ENCODE peak calls at places on chromosome 1, in four cellular contexts. I is PC-3, B is uterus, K is psoas muscle. L is an unnamed sample. For H3K27me3, the result is how much of the 10 kb centered on the place peaks cover.

GRCh38 chr1:230584660-230585059 is 57.6 kb upstream of the COG2 start:
- DNase-seq in I (no peak), B (no peak), K (no peak), L (no peak)

GRCh38 chr1:175555266-175555665 is 188.1 kb downstream of the TNR start:
- DNase-seq in I (no peak), B (no peak), K (no peak), L (no peak)

GRCh38 chr1:177145102-177145779 is 19.3 kb downstream of the ASTN1 start:
- DNase-seq in I (no peak), B (no peak), K (no peak), L (no peak)

GRCh38 chr1:27668808-27669723 is 2.9 kb downstream of the IFI6 start:
- DNase-seq in I (peak), B (peak), K (peak), L (peak)

GRCh38 chr1:203619091-203619780 is 7.4 kb upstream of the ATP2B4 start:
- DNase-seq in I (no peak), B (no peak), K (no peak), L (no peak)

GRCh38 chr1:233704882-233705723 is 91.2 kb downstream of the KCNK1 start:
- DNase-seq in I (no peak), B (no peak), K (no peak), L (no peak)

GRCh38 chr1:209536843-209537242 is 46.7 kb upstream of the CAMK1G start:
- DNase-seq in I (no peak), B (no peak), K (no peak), L (no peak)

GRCh38 chr1:62891961-62892562 is 108.1 kb downstream of the ATG4C start:
- DNase-seq in I (no peak), B (no peak), K (no peak), L (no peak)

GRCh38 chr1:24981632-24982007 is 51.5 kb upstream of the RUNX3 start:
- DNase-seq in I (no peak), B (no peak), K (peak), L (no peak)

GRCh38 chr1:168264296-168264695 is 16.4 kb upstream of the TBX19 start:
- DNase-seq in I (no peak), B (no peak), K (no peak), L (no peak)

GRCh38 chr1:234600418-234601216 is 9.4 kb downstream of the IRF2BP2 start:
- DNase-seq in I (peak), B (peak), K (no peak), L (peak)

GRCh38 chr1:36304970-36305914 is 926 bp upstream of the SH3D21 start:
- DNase-seq in I (no peak), B (no peak), K (no peak), L (no peak)

GRCh38 chr1:93577536-93578432 is 103.9 kb downstream of the BCAR3 start:
- DNase-seq in I (no peak), B (no peak), K (no peak), L (no peak)

GRCh38 chr1:3064901-3065300 is 4.1 kb upstream of the PRDM16 start:
- DNase-seq in I (no peak), B (no peak), K (no peak), L (peak)

GRCh38 chr1:206770531-206771352 is at the start of gene IL19:
- DNase-seq in I (peak), B (no peak), K (no peak), L (peak)

GRCh38 chr1:94532077-94532476 is 9.5 kb downstream of the F3 start:
- DNase-seq in I (peak), B (no peak), K (no peak), L (no peak)

GRCh38 chr1:39036678-39037077 is 10.5 kb downstream of the NDUFS5 start:
- DNase-seq in I (no peak), B (no peak), K (no peak), L (no peak)

GRCh38 chr1:202282017-202282335 is 59.8 kb downstream of the UBE2T start:
- DNase-seq in I (no peak), B (no peak), K (no peak), L (peak)

GRCh38 chr1:40267767-40268187 is 9.7 kb downstream of the ZMPSTE24 start:
- DNase-seq in I (peak), B (no peak), K (no peak), L (no peak)

GRCh38 chr1:205375816-205376545 is 19.3 kb upstream of the KLHDC8A start:
- DNase-seq in I (peak), B (peak), K (no peak), L (no peak)

GRCh38 chr1:67668660-67669059 is 16.3 kb upstream of the GADD45A start:
- DNase-seq in I (no peak), B (no peak), K (no peak), L (no peak)

GRCh38 chr1:33908344-33908956 is 44.6 kb downstream of the HMGB4 start:
- DNase-seq in I (no peak), B (no peak), K (no peak), L (no peak)

GRCh38 chr1:25080294-25081209 is 150.5 kb upstream of the RUNX3 start:
- DNase-seq in I (peak), B (no peak), K (no peak), L (no peak)

GRCh38 chr1:185681034-185681633 is 53.1 kb upstream of the HMCN1 start:
- DNase-seq in I (peak), B (no peak), K (no peak), L (no peak)

GRCh38 chr1:6418668-6419396 is 887 bp downstream of the HES2 start:
- DNase-seq in I (peak), B (no peak), K (no peak), L (no peak)

GRCh38 chr1:47128221-47128620 is 9.0 kb upstream of the CYP4A22 start:
- DNase-seq in I (peak), B (no peak), K (no peak), L (no peak)

GRCh38 chr1:193533883-193534282 is 347.5 kb upstream of the B3GALT2 start:
- DNase-seq in I (no peak), B (no peak), K (no peak), L (no peak)

GRCh38 chr1:203145321-203146041 is 18.0 kb downstream of the ADORA1 start:
- DNase-seq in I (no peak), B (no peak), K (no peak), L (no peak)

GRCh38 chr1:12615916-12616708 is 1.9 kb downstream of the DHRS3 start:
- DNase-seq in I (peak), B (peak), K (peak), L (peak)

GRCh38 chr1:206693592-206693991 is 8.9 kb downstream of the MAPKAPK2 start:
- DNase-seq in I (no peak), B (no peak), K (peak), L (no peak)

DNA sequence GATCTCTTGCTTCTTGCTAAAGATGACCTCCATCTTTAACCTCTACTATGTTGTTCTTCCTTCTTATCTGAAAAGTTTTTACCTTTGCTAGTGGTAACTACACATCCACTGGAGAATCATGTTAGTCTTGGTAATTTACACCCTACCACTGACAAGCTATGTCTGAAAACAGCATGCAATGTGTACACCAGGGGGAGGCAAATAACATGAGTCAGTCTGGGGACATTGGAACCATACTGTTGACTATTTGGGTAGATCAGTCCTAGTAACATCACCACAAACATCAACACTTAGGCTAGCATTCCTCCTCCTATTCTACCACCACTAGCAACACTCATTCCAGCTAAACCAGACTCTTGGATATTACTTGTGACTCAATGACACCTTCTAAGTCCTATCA is 549.0 kb downstream of the KCNT2 start:
- DNase-seq in I (peak), B (no peak), K (no peak), L (no peak)
- TF ChIP-seq CTCF in I (peak), B (no peak), K (no peak), L (no peak)

DNA sequence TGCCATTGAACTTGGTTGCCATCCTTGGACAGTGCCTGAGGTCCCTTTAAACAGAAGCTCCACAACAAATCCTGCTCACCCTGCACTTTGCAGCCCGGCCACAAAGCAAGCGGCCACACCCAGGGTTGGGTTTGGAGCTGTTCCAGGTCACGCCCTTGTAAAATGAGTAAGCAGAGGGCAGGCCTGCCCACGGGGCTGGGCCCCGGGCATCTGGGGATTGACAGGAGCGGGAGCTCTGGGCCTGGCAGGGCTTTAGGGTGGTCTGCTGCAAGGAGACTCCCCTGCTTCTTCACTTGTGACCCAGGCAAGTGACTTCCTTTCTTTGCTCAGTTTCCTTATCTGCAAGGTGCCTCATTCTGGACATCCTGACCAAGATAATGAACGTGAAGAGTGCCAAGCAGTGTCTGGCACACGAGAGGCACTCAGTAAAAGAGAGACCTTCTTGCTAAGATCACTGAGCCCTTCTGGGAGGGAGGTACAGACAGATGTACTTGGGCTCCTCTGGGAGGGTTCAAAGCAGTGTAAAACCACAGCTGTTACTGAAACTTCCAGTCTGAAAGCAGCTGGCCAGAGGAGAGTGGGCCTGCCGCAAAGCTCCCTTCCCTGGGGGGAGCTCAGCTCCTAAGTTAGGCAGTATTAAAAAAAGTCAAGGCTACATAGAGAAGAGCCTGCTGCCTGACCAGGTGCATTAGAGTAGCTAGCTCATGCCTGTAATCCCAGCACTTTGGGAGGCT is 2.6 kb downstream of the E2F2 start:
- DNase-seq in I (peak), B (peak), K (peak), L (peak)
- H3K4me3 ChIP-seq in I (peak), B (no peak), K (no peak), L (peak)

GRCh38 chr1:28811766-28812668 is at the start of gene OPRD1:
- DNase-seq in I (no peak), B (no peak), K (no peak), L (no peak)
- H3K27me3 ChIP-seq in I (under half), B (under half), K (half or more), L (under half)

GRCh38 chr1:180181048-180181447 is 26.4 kb downstream of the QSOX1 start:
- DNase-seq in I (peak), B (no peak), K (no peak), L (peak)
- TF ChIP-seq CTCF in I (peak), B (no peak), K (peak), L (no peak)

GRCh38 chr1:10188133-10188532 is 22.2 kb upstream of the KIF1B start:
- DNase-seq in I (no peak), B (no peak), K (no peak), L (no peak)
- H3K4me3 ChIP-seq in I (no peak), B (no peak), K (no peak), L (no peak)

DNA sequence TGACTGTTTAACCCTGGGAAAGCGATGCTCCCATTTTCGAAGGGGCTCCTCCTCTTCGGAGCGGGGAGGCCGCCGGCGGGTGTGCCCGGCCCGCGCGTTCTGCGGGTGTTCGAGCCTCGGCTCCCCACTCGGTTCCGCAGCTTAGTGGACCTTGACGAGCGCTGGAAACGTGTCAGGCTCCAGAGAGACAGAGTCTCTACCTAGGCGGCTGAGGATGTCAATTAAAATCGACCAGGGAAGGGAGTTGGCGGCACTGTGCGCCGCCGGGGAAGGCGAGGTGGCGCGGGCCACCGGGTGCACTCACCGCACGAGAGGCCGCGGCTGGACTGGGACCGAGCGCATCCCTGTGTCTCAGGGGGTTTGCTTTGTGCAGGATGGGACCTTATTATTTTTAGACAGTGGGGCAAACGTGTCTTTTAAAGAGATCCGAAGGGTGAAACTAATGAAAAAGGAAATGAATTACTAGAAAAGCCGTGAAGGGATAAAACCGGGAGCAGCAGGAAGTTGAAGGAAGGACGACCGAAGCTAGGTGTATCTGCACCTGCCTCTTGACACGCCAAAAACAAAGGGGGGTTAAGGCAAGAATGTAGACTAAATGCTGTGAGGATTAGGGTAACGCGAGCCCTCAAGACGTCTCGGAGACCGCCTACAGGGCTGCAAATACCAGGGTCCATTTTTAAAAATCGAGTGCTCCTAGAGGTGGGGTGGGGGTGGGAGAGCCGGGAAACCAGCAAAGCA is 5.6 kb downstream of the LHX4 start:
- DNase-seq in I (no peak), B (no peak), K (no peak), L (no peak)
- H3K27me3 ChIP-seq in I (half or more), B (half or more), K (half or more), L (half or more)

GRCh38 chr1:43994794-43995790 is 3.7 kb downstream of the CCDC24 start:
- DNase-seq in I (peak), B (no peak), K (no peak), L (no peak)
- TF ChIP-seq CTCF in I (peak), B (no peak), K (no peak), L (no peak)

GRCh38 chr1:157407367-157407766 is 144.9 kb downstream of the FCRL5 start:
- DNase-seq in I (no peak), B (no peak), K (no peak), L (no peak)

GRCh38 chr1:157404063-157404501 is 148.2 kb downstream of the FCRL5 start:
- DNase-seq in I (no peak), B (no peak), K (no peak), L (no peak)

GRCh38 chr1:157403608-157404007 is 148.7 kb downstream of the FCRL5 start:
- DNase-seq in I (no peak), B (no peak), K (no peak), L (no peak)

GRCh38 chr1:157404614-157405013 is 147.7 kb downstream of the FCRL5 start:
- DNase-seq in I (no peak), B (no peak), K (no peak), L (no peak)

DNA sequence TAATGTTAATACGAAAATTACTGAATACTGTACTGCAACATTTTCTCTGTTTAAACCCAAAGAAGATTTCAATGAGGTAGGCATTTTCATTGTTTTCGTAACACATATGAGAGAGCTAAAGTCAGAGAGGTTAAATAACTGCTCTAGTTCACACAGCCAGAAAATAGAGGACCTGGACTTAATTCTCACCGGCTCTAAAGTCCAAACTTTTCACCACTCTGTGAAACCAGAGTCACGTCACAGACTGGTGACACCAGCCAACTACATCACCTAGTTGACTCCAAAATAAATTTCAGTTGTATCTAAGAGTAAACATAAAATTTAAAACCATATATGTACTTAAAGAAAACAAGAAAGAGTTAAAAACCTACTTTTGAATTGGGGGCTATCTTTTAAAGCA is 146.7 kb downstream of the FCRL5 start:
- DNase-seq in I (no peak), B (no peak), K (no peak), L (no peak)
- H3K4me3 ChIP-seq in I (no peak), B (no peak), K (no peak), L (no peak)

DNA sequence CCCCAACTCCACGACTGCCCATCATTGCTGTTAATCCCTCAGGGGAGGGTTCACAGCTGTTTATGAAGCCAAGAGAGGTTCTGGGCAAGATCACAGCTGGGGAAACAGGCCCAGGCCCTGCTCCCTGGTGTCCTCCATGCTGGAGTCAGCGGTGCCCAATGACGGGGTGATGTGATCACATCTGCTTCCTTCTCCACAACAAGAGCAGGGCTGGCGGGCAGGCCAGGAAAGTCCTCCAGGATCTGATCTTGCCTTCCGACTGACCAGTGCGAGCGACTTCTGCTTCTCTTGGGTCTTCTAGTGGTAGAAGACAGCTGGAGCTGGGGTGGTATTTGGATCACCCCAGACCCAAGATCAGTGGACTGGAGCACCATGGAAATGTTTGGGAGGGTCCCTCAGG is 951 bp upstream of the LINGO4 start:
- DNase-seq in I (no peak), B (no peak), K (no peak), L (no peak)
- H3K27me3 ChIP-seq in I (under half), B (under half), K (under half), L (under half)